ENCODE peak calls at places on chromosomes 2 and 18, in four cellular contexts. One of them, this sample, is unnamed.

GRCh38 chr18:9643549-9643948 is 29.2 kb upstream of the PPP4R1 start:
- DNase-seq in astrocyte of the cerebellum: peak
- DNase-seq in activated CD4-positive, alpha-beta T cell treated with anti-CD3 and anti-CD28 coated beads, Interleukin-2, amount 50 U/mL, for 24 hours: no peak
- DNase-seq in NCI-H510A: no peak
- DNase-seq in this sample: peak

GRCh38 chr2:73383036-73383435 is 2.6 kb upstream of the ALMS1 start:
- DNase-seq in activated CD4-positive, alpha-beta T cell treated with anti-CD3 and anti-CD28 coated beads, Interleukin-2, amount 50 U/mL, for 24 hours: no peak
- DNase-seq in astrocyte of the cerebellum: no peak
- DNase-seq in NCI-H510A: no peak
- DNase-seq in this sample: no peak

GRCh38 chr2:168611091-168611490 is 155.0 kb downstream of the CERS6 start:
- DNase-seq in astrocyte of the cerebellum: no peak
- DNase-seq in NCI-H510A: no peak
- DNase-seq in activated CD4-positive, alpha-beta T cell treated with anti-CD3 and anti-CD28 coated beads, Interleukin-2, amount 50 U/mL, for 24 hours: no peak
- DNase-seq in this sample: no peak

GRCh38 chr2:61855178-61855523 is 1.3 kb upstream of the FAM161A start:
- DNase-seq in NCI-H510A: peak
- DNase-seq in activated CD4-positive, alpha-beta T cell treated with anti-CD3 and anti-CD28 coated beads, Interleukin-2, amount 50 U/mL, for 24 hours: no peak
- DNase-seq in astrocyte of the cerebellum: peak
- DNase-seq in this sample: no peak

GRCh38 chr2:31822587-31822986 is 188.2 kb downstream of the MEMO1 start:
- DNase-seq in activated CD4-positive, alpha-beta T cell treated with anti-CD3 and anti-CD28 coated beads, Interleukin-2, amount 50 U/mL, for 24 hours: no peak
- DNase-seq in NCI-H510A: no peak
- DNase-seq in astrocyte of the cerebellum: no peak
- DNase-seq in this sample: no peak

GRCh38 chr2:96802721-96803120 is 13.3 kb upstream of the CNNM3 start:
- DNase-seq in astrocyte of the cerebellum: no peak
- DNase-seq in activated CD4-positive, alpha-beta T cell treated with anti-CD3 and anti-CD28 coated beads, Interleukin-2, amount 50 U/mL, for 24 hours: no peak
- DNase-seq in NCI-H510A: no peak
- DNase-seq in this sample: no peak

GRCh38 chr2:28137221-28137620 is 246.7 kb downstream of the BABAM2 start:
- DNase-seq in activated CD4-positive, alpha-beta T cell treated with anti-CD3 and anti-CD28 coated beads, Interleukin-2, amount 50 U/mL, for 24 hours: no peak
- DNase-seq in NCI-H510A: no peak
- DNase-seq in astrocyte of the cerebellum: peak
- DNase-seq in this sample: no peak

GRCh38 chr18:13241083-13241892 is 22.7 kb downstream of the LDLRAD4 start:
- DNase-seq in astrocyte of the cerebellum: no peak
- DNase-seq in activated CD4-positive, alpha-beta T cell treated with anti-CD3 and anti-CD28 coated beads, Interleukin-2, amount 50 U/mL, for 24 hours: no peak
- DNase-seq in NCI-H510A: no peak
- DNase-seq in this sample: no peak

This sample was measured in H4.